ENCODE peak calls at places on chromosomes 1 and 21, in four cellular contexts. Z is HEK293T, W is K562, N is HepG2. X is an unnamed sample.

GRCh38 chr1:92484472-92485373 is 2.0 kb downstream of the GFI1 start:
- DNase-seq in Z (peak), W (no peak), N (no peak), X (peak)

GRCh38 chr21:25331286-25331685 is 276.0 kb downstream of the MRPL39 start:
- DNase-seq in Z (no peak), W (no peak), N (no peak), X (no peak)

GRCh38 chr1:23791434-23792047 is 596 bp downstream of the LYPLA2 start:
- DNase-seq in Z (no peak), W (peak), N (no peak), X (peak)

GRCh38 chr21:43865471-43866181 is 603 bp downstream of the AGPAT3 start:
- DNase-seq in Z (peak), W (peak), N (no peak), X (no peak)

GRCh38 chr1:112304151-112304550 is 91.9 kb upstream of the CTTNBP2NL start:
- DNase-seq in Z (no peak), W (no peak), N (no peak), X (no peak)

GRCh38 chr1:197184190-197184589 is 37.7 kb upstream of the ASPM start:
- DNase-seq in Z (no peak), W (peak), N (no peak), X (no peak)

GRCh38 chr1:201636065-201636464 is 97.1 kb downstream of the NAV1 start:
- DNase-seq in Z (no peak), W (no peak), N (no peak), X (no peak)

GRCh38 chr1:29482991-29483390 is 246.7 kb downstream of the PTPRU start:
- DNase-seq in Z (no peak), W (no peak), N (no peak), X (no peak)

GRCh38 chr1:220808501-220809186 is 21.9 kb downstream of the MTARC1 start:
- DNase-seq in Z (no peak), W (no peak), N (no peak), X (no peak)

GRCh38 chr1:178688244-178688643 is 36.8 kb upstream of the RALGPS2 start:
- DNase-seq in Z (no peak), W (no peak), N (no peak), X (no peak)

GRCh38 chr1:244896550-244896949 is 32.2 kb upstream of the HNRNPU start:
- DNase-seq in Z (no peak), W (no peak), N (peak), X (no peak)

GRCh38 chr1:247331526-247332214 is at the start of gene ZNF496:
- DNase-seq in Z (peak), W (peak), N (peak), X (peak)

GRCh38 chr21:35226302-35226701 is 177.2 kb upstream of the RUNX1 start:
- DNase-seq in Z (no peak), W (no peak), N (peak), X (no peak)

GRCh38 chr1:37519613-37520012 is 5.0 kb upstream of the MEAF6 start:
- DNase-seq in Z (no peak), W (no peak), N (no peak), X (no peak)

GRCh38 chr1:17909634-17910033 is 154.5 kb downstream of the ACTL8 start:
- DNase-seq in Z (peak), W (no peak), N (no peak), X (peak)

GRCh38 chr1:78683079-78683478 is 33.4 kb downstream of the IFI44 start:
- DNase-seq in Z (no peak), W (no peak), N (no peak), X (no peak)

GRCh38 chr1:183277821-183278735 is 92.0 kb downstream of the LAMC2 start:
- DNase-seq in Z (no peak), W (no peak), N (no peak), X (no peak)

GRCh38 chr1:44505210-44505993 is 100.3 kb downstream of the RNF220 start:
- DNase-seq in Z (no peak), W (no peak), N (no peak), X (no peak)

GRCh38 chr1:200314085-200314750 is 95.6 kb downstream of the ZNF281 start:
- DNase-seq in Z (no peak), W (no peak), N (peak), X (no peak)

GRCh38 chr1:44036409-44037111 is 5.3 kb upstream of the SLC6A9 start:
- DNase-seq in Z (peak), W (peak), N (peak), X (peak)

GRCh38 chr1:206472454-206472853 is 2.2 kb downstream of the IKBKE start:
- DNase-seq in Z (no peak), W (no peak), N (peak), X (peak)

GRCh38 chr21:33761104-33762036 is 119.1 kb downstream of the ITSN1 start:
- DNase-seq in Z (peak), W (peak), N (peak), X (no peak)

GRCh38 chr1:29354511-29355098 is 118.3 kb downstream of the PTPRU start:
- DNase-seq in Z (no peak), W (peak), N (no peak), X (no peak)

GRCh38 chr1:33972676-33973395 is 109.0 kb downstream of the HMGB4 start:
- DNase-seq in Z (no peak), W (no peak), N (no peak), X (no peak)

GRCh38 chr1:95650631-95651030 is 416.6 kb downstream of the RWDD3 start:
- DNase-seq in Z (no peak), W (no peak), N (no peak), X (no peak)

GRCh38 chr1:19029191-19030085 is 73.0 kb upstream of the IFFO2 start:
- DNase-seq in Z (no peak), W (no peak), N (no peak), X (peak)

GRCh38 chr21:32753818-32754610 is 17.5 kb downstream of the PAXBP1 start:
- DNase-seq in Z (no peak), W (no peak), N (no peak), X (no peak)

GRCh38 chr1:160328171-160328570 is 14.9 kb downstream of the COPA start:
- DNase-seq in Z (no peak), W (no peak), N (no peak), X (no peak)

GRCh38 chr1:21447311-21447710 is 7.4 kb downstream of the NBPF3 start:
- DNase-seq in Z (no peak), W (no peak), N (no peak), X (no peak)

GRCh38 chr1:223748773-223749733 is 36.7 kb downstream of the CAPN2 start:
- DNase-seq in Z (peak), W (peak), N (no peak), X (peak)

DNA sequence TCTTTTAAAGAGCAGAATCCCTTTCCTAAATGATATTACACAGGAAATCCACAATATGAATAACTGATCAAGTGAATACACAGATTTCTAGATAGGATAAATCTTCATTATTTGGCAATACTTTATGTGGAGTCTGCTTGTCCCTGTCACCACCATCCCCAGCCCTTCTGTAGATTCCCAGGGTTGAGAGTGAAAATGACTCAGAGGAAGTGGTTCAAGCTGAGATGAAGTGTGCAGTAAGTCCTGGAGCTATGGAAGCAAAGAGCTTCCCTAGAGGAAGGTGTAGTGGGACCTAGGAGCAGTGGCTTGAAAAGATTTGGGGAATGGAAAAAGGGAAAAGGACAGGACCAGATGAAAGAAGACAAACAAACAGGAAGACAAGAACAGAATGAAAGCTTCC is 96.7 kb upstream of the CAMK1G start:
- DNase-seq in Z (no peak), W (no peak), N (no peak), X (no peak)
- TF ChIP-seq SP1 in Z (no peak), W (no peak), N (no peak), X (no peak)

GRCh38 chr1:225484657-225485606 is 57.1 kb upstream of the LBR start:
- DNase-seq in Z (no peak), W (no peak), N (no peak), X (peak)
- TF ChIP-seq ELF4 in Z (no peak), W (no peak), N (no peak), X (no peak)

DNA sequence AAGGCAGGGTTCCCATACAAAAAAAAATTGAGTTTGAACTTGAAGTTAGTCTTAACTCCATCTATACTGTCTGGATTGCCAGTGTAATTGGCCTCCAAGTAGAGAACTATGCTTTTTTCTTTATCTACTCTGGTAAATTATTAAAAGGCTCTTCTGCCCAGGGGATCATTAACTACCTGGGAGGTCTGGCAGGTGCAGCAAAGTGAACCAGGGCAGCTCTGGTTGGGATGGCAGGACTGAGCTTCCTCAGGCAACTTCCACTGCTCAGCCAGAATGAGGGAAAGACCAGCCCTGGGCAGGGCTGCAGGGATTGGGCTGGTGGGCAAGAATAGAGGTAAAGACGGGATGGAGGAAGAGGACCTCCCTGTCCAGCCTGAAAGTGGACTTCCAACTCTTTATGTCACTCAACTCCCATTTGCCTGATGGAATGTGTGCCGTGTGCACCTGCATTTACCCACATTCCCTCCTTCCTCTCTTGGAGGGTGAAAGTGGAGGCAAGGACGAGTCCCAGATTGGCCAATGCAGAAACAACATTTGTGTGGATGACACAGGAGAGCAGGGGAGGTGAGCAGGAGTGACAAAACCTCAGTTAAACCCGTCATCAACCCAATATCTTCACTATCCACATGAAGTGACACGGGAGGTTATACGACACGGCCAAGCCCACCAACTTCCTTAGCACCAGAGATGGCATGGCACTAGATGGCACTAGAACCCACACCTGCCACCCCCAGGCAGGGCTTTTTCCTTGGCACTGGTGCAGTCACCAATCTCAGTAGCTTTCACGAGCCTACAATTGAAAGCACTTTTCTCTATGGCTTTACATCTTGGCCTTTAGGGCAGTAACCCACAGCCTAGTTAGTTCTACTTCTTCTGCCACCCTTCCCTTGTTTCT is 25.2 kb downstream of the CCN1 start:
- DNase-seq in Z (no peak), W (no peak), N (peak), X (no peak)
- TF ChIP-seq SP1 in Z (no peak), W (no peak), N (no peak), X (no peak)

GRCh38 chr1:243263824-243264223 is 8.0 kb downstream of the SDCCAG8 start:
- DNase-seq in Z (no peak), W (no peak), N (no peak), X (no peak)

GRCh38 chr1:243261389-243261788 is 5.5 kb downstream of the SDCCAG8 start:
- DNase-seq in Z (no peak), W (no peak), N (no peak), X (no peak)

GRCh38 chr1:243266231-243266630 is 10.4 kb downstream of the SDCCAG8 start:
- DNase-seq in Z (no peak), W (no peak), N (no peak), X (no peak)

GRCh38 chr1:243267346-243268283 is 11.8 kb downstream of the SDCCAG8 start:
- DNase-seq in Z (no peak), W (no peak), N (no peak), X (no peak)

DNA sequence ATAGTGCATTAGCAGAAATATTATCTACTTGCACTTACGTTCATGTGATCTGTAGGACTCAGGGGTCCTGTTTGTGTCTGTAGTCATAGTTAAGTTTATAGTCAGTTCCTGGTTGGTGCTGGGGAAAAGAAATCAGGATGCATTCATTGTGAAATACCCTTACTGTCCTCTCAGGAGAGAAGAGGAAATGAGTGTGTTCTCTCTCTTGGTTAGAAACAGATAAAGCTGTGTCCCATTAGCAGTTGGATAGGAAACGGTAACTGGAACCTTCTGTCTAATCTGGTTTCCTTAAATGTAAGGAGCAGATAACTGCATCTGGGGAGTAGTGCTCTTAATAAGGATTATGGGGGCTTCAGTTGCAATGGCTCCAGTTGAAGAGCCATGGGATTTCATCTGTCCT is 8.9 kb downstream of the SDCCAG8 start:
- DNase-seq in Z (no peak), W (no peak), N (no peak), X (no peak)
- TF ChIP-seq ELF4 in Z (no peak), W (no peak), N (no peak), X (no peak)